ENCODE peak calls at places on chromosomes 6 and 20, in four cellular contexts. U, C, L and X are unnamed samples.

GRCh38 chr6:163775313-163775712 is 360.8 kb downstream of the QKI start:
- DNase-seq in L (no peak), C (no peak), U (no peak), X (no peak)

GRCh38 chr20:992801-993535 is 9.1 kb downstream of the RSPO4 start:
- DNase-seq in L (no peak), U (no peak), C (no peak), X (no peak)

GRCh38 chr20:61850926-61851900 is 214.5 kb downstream of the TAF4 start:
- DNase-seq in U (no peak), L (no peak), C (no peak), X (no peak)

GRCh38 chr20:44019638-44020335 is 105.1 kb downstream of the TOX2 start:
- DNase-seq in C (no peak), U (peak), L (no peak), X (no peak)

GRCh38 chr6:145074805-145075204 is 660.5 kb downstream of the EPM2A start:
- DNase-seq in L (no peak), C (no peak), U (no peak), X (no peak)

GRCh38 chr6:90820436-90820835 is 233.6 kb upstream of the MAP3K7 start:
- DNase-seq in C (no peak), U (no peak), L (no peak), X (no peak)

GRCh38 chr20:56778765-56779195 is 149.7 kb downstream of the TFAP2C start:
- DNase-seq in C (no peak), L (no peak), U (peak), X (no peak)

GRCh38 chr6:41046084-41046483 is 3.8 kb downstream of the TSPO2 start:
- DNase-seq in L (no peak), C (no peak), U (no peak), X (no peak)

GRCh38 chr6:35906499-35906846 is 14.4 kb downstream of the SRPK1 start:
- DNase-seq in L (no peak), C (no peak), U (peak), X (no peak)

GRCh38 chr6:135324531-135324930 is 143.4 kb downstream of the MYB start:
- DNase-seq in L (no peak), U (no peak), C (no peak), X (no peak)

GRCh38 chr6:105459049-105459448 is 56.2 kb upstream of the PREP start:
- DNase-seq in C (no peak), L (no peak), U (peak), X (no peak)

GRCh38 chr6:76792394-76792793 is 670.9 kb downstream of the HTR1B start:
- DNase-seq in C (no peak), L (no peak), U (peak), X (no peak)

GRCh38 chr6:160137989-160138835 is 16.6 kb downstream of the SLC22A1 start:
- DNase-seq in C (peak), L (no peak), U (peak), X (peak)

GRCh38 chr6:32222333-32223230 is 1.3 kb downstream of the NOTCH4 start:
- DNase-seq in U (no peak), L (no peak), C (no peak), X (no peak)